ENCODE peak calls at places on chromosomes 1 and 21, in seven cellular contexts. Q is A549; H is T-helper 2 cell; V is occipital lobe; L is activated naive CD8-positive, alpha-beta T cell treated with anti-CD3 and anti-CD28 coated beads for 36 hours; F is RPMI8226; E is body of pancreas. T is an unnamed sample.

GRCh38 chr1:245923215-245923614 is 583.9 kb downstream of the SMYD3 start:
- DNase-seq in Q (no peak), H (no peak), V (no peak), L (no peak), F (no peak), E (no peak), T (no peak)

GRCh38 chr1:194280463-194280862 is 1094.0 kb upstream of the B3GALT2 start:
- DNase-seq in Q (peak), H (no peak), V (no peak), L (no peak), F (no peak), E (no peak), T (no peak)

GRCh38 chr21:26769613-26770188 is 75.5 kb downstream of the ADAMTS1 start:
- DNase-seq in Q (no peak), H (no peak), V (no peak), L (no peak), F (peak), E (no peak), T (no peak)

GRCh38 chr1:58104960-58105359 is 441.6 kb downstream of the OMA1 start:
- DNase-seq in Q (no peak), H (no peak), V (no peak), L (no peak), F (no peak), E (no peak), T (no peak)

GRCh38 chr1:117661027-117661426 is 55.2 kb downstream of the TENT5C start:
- DNase-seq in Q (no peak), H (no peak), V (no peak), L (no peak), F (no peak), E (no peak), T (no peak)

GRCh38 chr1:61253059-61253735 is 170.8 kb downstream of the NFIA start:
- DNase-seq in Q (peak), H (no peak), V (no peak), L (no peak), F (peak), E (peak), T (no peak)

GRCh38 chr1:160777486-160778089 is 18.4 kb upstream of the LY9 start:
- DNase-seq in Q (peak), H (no peak), V (no peak), L (peak), F (peak), E (peak), T (peak)

GRCh38 chr1:162859210-162859609 is 1.8 kb downstream of the CCDC190 start:
- DNase-seq in Q (no peak), H (no peak), V (no peak), L (no peak), F (peak), E (no peak), T (no peak)

GRCh38 chr1:228989992-228990827 is 254.9 kb downstream of the RHOU start:
- DNase-seq in Q (no peak), H (no peak), V (peak), L (no peak), F (peak), E (peak), T (no peak)

GRCh38 chr1:221439734-221440436 is 302.0 kb downstream of the DUSP10 start:
- DNase-seq in Q (peak), H (no peak), V (no peak), L (peak), F (no peak), E (no peak), T (peak)

GRCh38 chr21:46011267-46011967 is 29.8 kb downstream of the COL6A1 start:
- DNase-seq in Q (no peak), H (no peak), V (no peak), L (no peak), F (no peak), E (no peak), T (no peak)

GRCh38 chr21:42526379-42526727 is 12.7 kb downstream of the SLC37A1 start:
- DNase-seq in Q (no peak), H (no peak), V (no peak), L (no peak), F (no peak), E (peak), T (no peak)

GRCh38 chr1:41481109-41481775 is 3.2 kb downstream of the EDN2 start:
- DNase-seq in Q (no peak), H (no peak), V (no peak), L (no peak), F (no peak), E (no peak), T (no peak)

GRCh38 chr1:34695580-34695979 is 59.3 kb upstream of the GJB5 start:
- DNase-seq in Q (no peak), H (no peak), V (no peak), L (no peak), F (no peak), E (no peak), T (no peak)

GRCh38 chr1:66438062-66438970 is 95.6 kb upstream of the SGIP1 start:
- DNase-seq in Q (no peak), H (no peak), V (no peak), L (no peak), F (no peak), E (no peak), T (no peak)

GRCh38 chr21:45644041-45644906 is 749 bp downstream of the PCBP3 start:
- DNase-seq in Q (no peak), H (no peak), V (no peak), L (peak), F (peak), E (no peak), T (no peak)

GRCh38 chr1:53913352-53914043 is 19.5 kb downstream of the DIO1 start:
- DNase-seq in Q (no peak), H (no peak), V (no peak), L (no peak), F (no peak), E (no peak), T (no peak)

GRCh38 chr21:29189358-29189757 is 58.9 kb downstream of the MAP3K7CL start:
- DNase-seq in Q (no peak), H (no peak), V (no peak), L (no peak), F (no peak), E (no peak), T (no peak)

GRCh38 chr1:2585318-2586092 is 1.1 kb upstream of the PRXL2B start:
- DNase-seq in Q (peak), H (peak), V (peak), L (peak), F (peak), E (peak), T (no peak)

GRCh38 chr1:108817016-108817415 is 39.9 kb downstream of the AKNAD1 start:
- DNase-seq in Q (no peak), H (no peak), V (peak), L (no peak), F (no peak), E (no peak), T (peak)

GRCh38 chr1:204507317-204508105 is 8.7 kb upstream of the MDM4 start:
- DNase-seq in Q (peak), H (no peak), V (peak), L (no peak), F (peak), E (no peak), T (peak)

GRCh38 chr1:30373471-30374399 is 349.6 kb downstream of the MATN1 start:
- DNase-seq in Q (no peak), H (no peak), V (no peak), L (no peak), F (no peak), E (no peak), T (peak)

GRCh38 chr1:32163405-32163804 is 16.1 kb upstream of the TXLNA start:
- DNase-seq in Q (no peak), H (no peak), V (no peak), L (no peak), F (no peak), E (no peak), T (no peak)

GRCh38 chr1:19656780-19657475 is 7.7 kb upstream of the HTR6 start:
- DNase-seq in Q (no peak), H (no peak), V (no peak), L (no peak), F (peak), E (no peak), T (no peak)

T was measured in SJSA1.